ENCODE peak calls at places on chromosomes 16 and 17, in four cellular contexts. One of them, this sample, is unnamed.

GRCh38 chr16:30054959-30055553 is 10.5 kb upstream of the ALDOA start:
- DNase-seq in colonic mucosa: peak; percentile 67
- DNase-seq in aorta: no peak
- DNase-seq in heart left ventricle: no peak
- DNase-seq in this sample: peak; percentile 86

GRCh38 chr17:50021681-50022370 is 26.8 kb upstream of the DLX3 start:
- DNase-seq in aorta: peak; percentile 41
- DNase-seq in heart left ventricle: no peak
- DNase-seq in colonic mucosa: no peak
- DNase-seq in this sample: no peak

GRCh38 chr17:752620-753219 is 656 bp upstream of the GEMIN4 start:
- DNase-seq in heart left ventricle: peak; percentile 79
- DNase-seq in colonic mucosa: peak; percentile 70
- DNase-seq in aorta: peak; percentile 90
- DNase-seq in this sample: peak; percentile 37

GRCh38 chr16:81711609-81712329 is 67.3 kb upstream of the PLCG2 start:
- DNase-seq in colonic mucosa: no peak
- DNase-seq in aorta: peak; percentile 85
- DNase-seq in heart left ventricle: no peak
- DNase-seq in this sample: no peak

GRCh38 chr16:27775254-27775653 is 225.3 kb downstream of the KATNIP start:
- DNase-seq in aorta: peak; percentile 27
- DNase-seq in heart left ventricle: no peak
- DNase-seq in colonic mucosa: no peak
- DNase-seq in this sample: no peak

GRCh38 chr16:27439273-27440018 is 37.5 kb downstream of the IL21R start:
- DNase-seq in colonic mucosa: no peak
- DNase-seq in aorta: no peak
- DNase-seq in heart left ventricle: no peak
- DNase-seq in this sample: no peak

GRCh38 chr17:48631693-48632578 is 5.8 kb upstream of the HOXB9 start:
- DNase-seq in aorta: peak; percentile 32
- DNase-seq in colonic mucosa: peak; percentile 64
- DNase-seq in heart left ventricle: no peak
- DNase-seq in this sample: no peak

GRCh38 chr16:72794986-72795385 is 252.9 kb downstream of the ZFHX3 start:
- DNase-seq in heart left ventricle: no peak
- DNase-seq in aorta: no peak
- DNase-seq in colonic mucosa: no peak
- DNase-seq in this sample: no peak

GRCh38 chr17:13025264-13025627 is 7.4 kb upstream of the ELAC2 start:
- DNase-seq in heart left ventricle: no peak
- DNase-seq in aorta: no peak
- DNase-seq in colonic mucosa: no peak
- DNase-seq in this sample: no peak

DNA sequence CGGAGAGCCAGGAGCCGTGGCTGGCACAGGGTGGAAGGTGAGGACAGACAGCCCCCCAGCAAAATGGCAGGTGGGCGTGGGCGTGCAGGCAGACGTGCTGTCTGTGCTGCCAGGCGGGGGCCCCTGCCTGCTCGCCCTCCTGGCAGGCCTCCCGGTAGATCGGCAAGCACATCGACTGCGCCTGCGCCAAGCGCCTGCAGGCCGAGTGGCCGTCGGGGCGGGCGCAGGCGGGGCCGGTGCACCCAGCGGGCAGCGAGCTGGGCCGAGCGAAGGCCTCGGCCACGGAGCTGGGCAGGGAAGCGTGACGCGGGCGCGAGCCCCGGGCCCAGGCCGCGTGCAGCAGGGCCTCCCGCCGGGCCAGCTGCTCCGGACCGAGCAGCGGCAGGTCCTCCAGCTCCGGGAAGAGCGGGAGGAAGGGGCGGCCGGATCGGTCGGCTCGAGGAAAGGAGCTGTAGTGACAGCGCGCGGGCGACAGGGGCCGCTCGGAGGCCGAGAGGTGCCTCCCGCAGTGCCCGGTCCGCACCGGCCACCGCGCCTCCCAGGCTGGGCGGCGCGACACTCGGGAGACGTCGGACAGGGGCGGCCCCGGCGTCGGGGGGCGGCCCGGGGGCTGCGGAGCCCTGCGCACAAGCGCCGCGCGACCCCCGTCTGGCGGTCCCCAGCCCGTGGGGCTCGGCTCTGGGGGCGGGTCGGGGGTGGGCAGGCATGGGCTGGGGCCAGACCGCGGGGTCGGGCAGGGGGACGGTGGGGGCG is 16.9 kb downstream of the GRIN2C start:
- DNase-seq in aorta: peak; percentile 92
- DNase-seq in heart left ventricle: peak; percentile 89
- DNase-seq in colonic mucosa: peak; percentile 67
- DNase-seq in this sample: peak; percentile 55
- H3K4me3 ChIP-seq in aorta: no peak overlapping the region
- H3K4me3 ChIP-seq in heart left ventricle: peak overlapping the region; percentile 57
- H3K4me3 ChIP-seq in colonic mucosa: peak overlapping the region; percentile 36
- H3K4me3 ChIP-seq in this sample: no peak overlapping the region

DNA sequence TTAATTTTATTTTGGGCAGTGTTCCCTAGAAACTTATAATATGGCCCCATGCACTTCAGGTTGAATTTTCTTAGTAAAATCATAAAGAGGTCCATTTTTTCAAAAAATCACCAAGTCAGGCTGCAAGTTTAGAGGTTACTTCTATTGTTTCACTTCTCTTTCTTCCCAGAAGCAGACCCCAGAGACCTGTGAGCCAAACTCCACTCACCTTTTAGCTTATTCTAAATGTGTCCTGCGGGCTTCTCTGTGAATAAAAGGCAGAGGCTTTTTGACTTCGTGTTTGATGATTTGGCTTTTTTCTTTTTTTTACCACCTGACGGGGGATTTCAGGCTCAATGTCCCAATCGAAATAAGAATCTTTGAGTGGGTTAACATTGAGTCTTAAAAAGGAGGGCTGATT is 7.4 kb downstream of the PRKCB start:
- DNase-seq in colonic mucosa: no peak
- DNase-seq in aorta: no peak
- DNase-seq in heart left ventricle: no peak
- DNase-seq in this sample: no peak
- H3K27ac ChIP-seq in colonic mucosa: no peak overlapping the region
- H3K27ac ChIP-seq in aorta: no peak overlapping the region
- H3K27ac ChIP-seq in heart left ventricle: no peak overlapping the region
- H3K27ac ChIP-seq in this sample: no peak overlapping the region

GRCh38 chr17:63780928-63781327 is 7.0 kb downstream of the DDX42 start:
- DNase-seq in aorta: no peak
- DNase-seq in colonic mucosa: no peak
- DNase-seq in heart left ventricle: no peak
- DNase-seq in this sample: no peak
- H3K4me3 ChIP-seq in aorta: no peak overlapping the region
- H3K4me3 ChIP-seq in colonic mucosa: no peak overlapping the region
- H3K4me3 ChIP-seq in heart left ventricle: no peak overlapping the region
- H3K4me3 ChIP-seq in this sample: no peak overlapping the region

GRCh38 chr17:57108656-57109392 is 23.8 kb downstream of the AKAP1 start:
- DNase-seq in colonic mucosa: peak; percentile 74
- DNase-seq in aorta: no peak
- DNase-seq in heart left ventricle: no peak
- DNase-seq in this sample: peak; percentile 50

GRCh38 chr17:57106836-57107497 is 21.9 kb downstream of the AKAP1 start:
- DNase-seq in colonic mucosa: no peak
- DNase-seq in aorta: no peak
- DNase-seq in heart left ventricle: no peak
- DNase-seq in this sample: no peak

GRCh38 chr17:57107498-57108101 is 22.6 kb downstream of the AKAP1 start:
- DNase-seq in aorta: no peak
- DNase-seq in colonic mucosa: peak; percentile 80
- DNase-seq in heart left ventricle: no peak
- DNase-seq in this sample: peak; percentile 90

GRCh38 chr17:57104461-57105175 is 19.6 kb downstream of the AKAP1 start:
- DNase-seq in heart left ventricle: no peak
- DNase-seq in colonic mucosa: no peak
- DNase-seq in aorta: no peak
- DNase-seq in this sample: no peak

DNA sequence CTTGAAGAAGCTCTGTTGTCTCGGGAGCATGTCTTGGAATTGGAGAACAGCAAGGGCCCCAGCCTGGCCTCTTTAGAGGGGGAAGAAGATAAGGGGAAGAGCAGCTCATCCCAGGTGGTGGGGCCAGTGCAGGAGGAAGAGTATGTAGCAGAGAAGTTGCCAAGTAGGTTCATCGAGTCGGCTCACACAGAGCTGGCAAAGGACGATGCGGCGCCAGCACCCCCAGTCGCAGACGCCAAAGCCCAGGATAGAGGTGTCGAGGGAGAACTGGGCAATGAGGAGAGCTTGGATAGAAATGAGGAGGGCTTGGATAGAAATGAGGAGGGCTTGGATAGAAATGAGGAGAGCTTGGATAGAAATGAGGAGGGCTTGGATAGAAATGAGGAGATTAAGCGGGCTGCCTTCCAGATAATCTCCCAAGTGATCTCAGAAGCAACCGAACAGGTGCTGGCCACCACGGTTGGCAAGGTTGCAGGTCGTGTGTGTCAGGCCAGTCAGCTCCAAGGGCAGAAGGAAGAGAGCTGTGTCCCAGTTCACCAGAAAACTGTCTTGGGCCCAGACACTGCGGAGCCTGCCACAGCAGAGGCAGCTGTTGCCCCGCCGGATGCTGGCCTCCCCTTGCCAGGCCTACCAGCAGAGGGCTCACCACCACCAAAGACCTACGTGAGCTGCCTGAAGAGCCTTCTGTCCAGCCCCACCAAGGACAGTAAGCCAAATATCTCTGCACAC is 21.2 kb downstream of the AKAP1 start:
- DNase-seq in colonic mucosa: no peak
- DNase-seq in heart left ventricle: no peak
- DNase-seq in aorta: no peak
- DNase-seq in this sample: peak; percentile 45
- H3K27ac ChIP-seq in colonic mucosa: peak overlapping the region; percentile 75
- H3K27ac ChIP-seq in heart left ventricle: peak overlapping the region; percentile 96
- H3K27ac ChIP-seq in aorta: no peak overlapping the region
- H3K27ac ChIP-seq in this sample: peak overlapping the region; percentile 81

GRCh38 chr16:25841776-25842175 is 150.0 kb downstream of the HS3ST4 start:
- DNase-seq in heart left ventricle: no peak
- DNase-seq in colonic mucosa: no peak
- DNase-seq in aorta: no peak
- DNase-seq in this sample: no peak
- H3K4me3 ChIP-seq in heart left ventricle: no peak overlapping the region
- H3K4me3 ChIP-seq in colonic mucosa: no peak overlapping the region
- H3K4me3 ChIP-seq in aorta: no peak overlapping the region
- H3K4me3 ChIP-seq in this sample: no peak overlapping the region

GRCh38 chr17:58506354-58507080 is 7.9 kb downstream of the MTMR4 start:
- DNase-seq in colonic mucosa: no peak
- DNase-seq in heart left ventricle: no peak
- DNase-seq in aorta: no peak
- DNase-seq in this sample: no peak
- H3K27ac ChIP-seq in colonic mucosa: no peak overlapping the region
- H3K27ac ChIP-seq in heart left ventricle: peak overlapping the region; percentile 47
- H3K27ac ChIP-seq in aorta: no peak overlapping the region
- H3K27ac ChIP-seq in this sample: no peak overlapping the region

DNA sequence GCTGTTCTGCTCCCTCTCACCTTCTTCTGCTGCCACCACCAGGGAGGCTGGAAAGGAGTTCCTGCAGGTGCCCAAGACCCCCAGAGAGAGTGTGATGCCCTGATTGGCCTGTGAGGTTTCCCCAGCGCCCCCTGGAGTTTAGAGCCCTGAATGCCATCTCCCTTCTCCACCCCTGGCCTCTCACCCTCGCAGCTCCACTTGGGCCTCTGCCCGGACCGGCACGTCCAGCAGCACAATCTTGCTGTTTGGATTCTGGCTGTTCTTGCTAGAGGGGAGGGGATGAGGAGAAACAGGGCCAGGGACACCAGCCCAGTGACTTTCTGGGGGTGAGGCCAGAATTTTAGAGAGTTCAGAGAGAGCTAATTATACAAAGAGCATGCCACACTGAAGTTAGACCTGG is 12.5 kb upstream of the FAM171A2 start:
- DNase-seq in colonic mucosa: no peak
- DNase-seq in aorta: peak; percentile 75
- DNase-seq in heart left ventricle: no peak
- DNase-seq in this sample: no peak
- H3K4me3 ChIP-seq in colonic mucosa: no peak overlapping the region
- H3K4me3 ChIP-seq in aorta: no peak overlapping the region
- H3K4me3 ChIP-seq in heart left ventricle: no peak overlapping the region
- H3K4me3 ChIP-seq in this sample: no peak overlapping the region

This sample was measured in small intestine.